ENCODE peak calls at places on chromosome 4, in four cellular contexts. E is EH, W is GM03348, Y is endodermal cell. U is an unnamed sample.
A peak's percentile ranks its signal among the peaks of the same experiment; 100 is the strongest.

GRCh38 chr4:76881375-76881774 is 16.6 kb downstream of the SOWAHB start:
- DNase-seq in E (no peak), W (no peak), Y (peak; percentile 55), U (no peak)

GRCh38 chr4:113618205-113618604 is 143.3 kb downstream of the CAMK2D start:
- DNase-seq in E (no peak), W (peak; percentile 33), Y (no peak), U (no peak)

GRCh38 chr4:76208005-76208765 is 5.4 kb downstream of the SCARB2 start:
- DNase-seq in E (peak; percentile 94), W (peak; percentile 82), Y (no peak), U (no peak)

GRCh38 chr4:156901871-156902270 is 69.7 kb downstream of the PDGFC start:
- DNase-seq in E (peak; percentile 57), W (peak; percentile 64), Y (no peak), U (no peak)

GRCh38 chr4:79621061-79621460 is 213.0 kb upstream of the GK2 start:
- DNase-seq in E (no peak), W (no peak), Y (no peak), U (no peak)

GRCh38 chr4:86218721-86219481 is 141.0 kb downstream of the MAPK10 start:
- DNase-seq in E (peak; percentile 54), W (peak; percentile 11), Y (no peak), U (no peak)

GRCh38 chr4:83771113-83771705 is 235.3 kb downstream of the GPAT3 start:
- DNase-seq in E (peak; percentile 70), W (peak; percentile 84), Y (peak; percentile 87), U (peak; percentile 77)

GRCh38 chr4:2272828-2273120 is 10.9 kb upstream of the MXD4 start:
- DNase-seq in E (no peak), W (no peak), Y (no peak), U (no peak)

GRCh38 chr4:127788517-127788916 is 6.4 kb downstream of the HSPA4L start:
- DNase-seq in E (no peak), W (no peak), Y (peak; percentile 45), U (no peak)

GRCh38 chr4:128862608-128863313 is 53.3 kb downstream of the JADE1 start:
- DNase-seq in E (no peak), W (no peak), Y (no peak), U (no peak)

GRCh38 chr4:4704267-4704666 is 155.2 kb upstream of the MSX1 start:
- DNase-seq in E (peak; percentile 67), W (no peak), Y (no peak), U (no peak)

GRCh38 chr4:142600952-142601351 is 245.1 kb downstream of the INPP4B start:
- DNase-seq in E (peak; percentile 8), W (no peak), Y (no peak), U (no peak)

GRCh38 chr4:77358315-77358928 is 201.4 kb downstream of the CCNG2 start:
- DNase-seq in E (peak; percentile 52), W (peak; percentile 80), Y (peak; percentile 61), U (peak; percentile 61)

GRCh38 chr4:146165840-146166239 is 9.7 kb upstream of the LSM6 start:
- DNase-seq in E (peak; percentile 70), W (peak; percentile 53), Y (no peak), U (no peak)

GRCh38 chr4:158801677-158802076 is 32.9 kb downstream of the FNIP2 start:
- DNase-seq in E (no peak), W (no peak), Y (no peak), U (no peak)

GRCh38 chr4:4640692-4641091 is 98.8 kb upstream of the STX18 start:
- DNase-seq in E (peak; percentile 40), W (no peak), Y (peak; percentile 91), U (peak; percentile 87)

GRCh38 chr4:100289530-100289888 is 99.2 kb upstream of the DDIT4L start:
- DNase-seq in E (peak; percentile 40), W (peak; percentile 9), Y (no peak), U (no peak)

GRCh38 chr4:102036619-102037376 is 246.3 kb downstream of the BANK1 start:
- DNase-seq in E (peak; percentile 53), W (peak; percentile 20), Y (no peak), U (no peak)

GRCh38 chr4:73707269-73707875 is 33.0 kb upstream of the CXCL8 start:
- DNase-seq in E (no peak), W (no peak), Y (no peak), U (no peak)

GRCh38 chr4:142474398-142475087 is 371.6 kb downstream of the INPP4B start:
- DNase-seq in E (no peak), W (no peak), Y (no peak), U (peak; percentile 92)

GRCh38 chr4:139817657-139818452 is 152.2 kb downstream of the MGST2 start:
- DNase-seq in E (no peak), W (no peak), Y (no peak), U (no peak)

GRCh38 chr4:80197601-80198444 is 520 bp downstream of the PRDM8 start:
- DNase-seq in E (no peak), W (peak; percentile 48), Y (peak; percentile 79), U (peak; percentile 62)

GRCh38 chr4:99458911-99459447 is 23.8 kb upstream of the ADH7 start:
- DNase-seq in E (peak; percentile 36), W (no peak), Y (no peak), U (peak; percentile 79)

GRCh38 chr4:37889849-37890500 is 909 bp upstream of the TBC1D1 start:
- DNase-seq in E (peak; percentile 9), W (peak; percentile 30), Y (peak; percentile 63), U (no peak)

GRCh38 chr4:166092797-166093196 is 219.8 kb downstream of the TLL1 start:
- DNase-seq in E (no peak), W (no peak), Y (no peak), U (no peak)